ENCODE peak calls at places on chromosome 4, in eight cellular contexts. H is astrocyte of the spinal cord; I is cardiac muscle cell; C is activated CD8-positive, alpha-beta memory T cell treated with anti-CD3 and anti-CD28 coated beads, Interleukin-2, amount 50 U/mL, for 4 hours; W is aorta; J is DMS153; R is iPS DF 19.7; E is heart left ventricle. Q is an unnamed sample.

GRCh38 chr4:37014584-37014983 is 230.0 kb upstream of the NWD2 start:
- DNase-seq in H (no peak), I (no peak), C (no peak), W (no peak), J (no peak), R (no peak), E (no peak), Q (no peak)

GRCh38 chr4:156830356-156830755 is 141.2 kb downstream of the PDGFC start:
- DNase-seq in H (peak), I (no peak), C (no peak), W (no peak), J (no peak), R (no peak), E (no peak), Q (no peak)

GRCh38 chr4:186591651-186592050 is 36.3 kb upstream of the MTNR1A start:
- DNase-seq in H (no peak), I (no peak), C (no peak), W (no peak), J (no peak), R (no peak), E (no peak), Q (no peak)

GRCh38 chr4:25843340-25844097 is 19.3 kb downstream of the SEL1L3 start:
- DNase-seq in H (no peak), I (no peak), C (no peak), W (no peak), J (no peak), R (no peak), E (peak), Q (no peak)

GRCh38 chr4:142718981-142719380 is 127.1 kb downstream of the INPP4B start:
- DNase-seq in H (no peak), I (no peak), C (no peak), W (no peak), J (no peak), R (no peak), E (no peak), Q (no peak)

GRCh38 chr4:105971032-105971431 is 75.8 kb downstream of the NPNT start:
- DNase-seq in H (no peak), I (no peak), C (no peak), W (no peak), J (no peak), R (no peak), E (no peak), Q (no peak)

GRCh38 chr4:89434364-89434988 is 126.9 kb upstream of the GPRIN3 start:
- DNase-seq in H (peak), I (peak), C (no peak), W (no peak), J (peak), R (no peak), E (no peak), Q (no peak)

GRCh38 chr4:82623284-82623683 is 61.5 kb upstream of the TMEM150C start:
- DNase-seq in H (no peak), I (no peak), C (no peak), W (no peak), J (no peak), R (no peak), E (no peak), Q (no peak)

GRCh38 chr4:142097015-142097414 is 460.6 kb downstream of the IL15 start:
- DNase-seq in H (no peak), I (no peak), C (no peak), W (no peak), J (no peak), R (no peak), E (no peak), Q (no peak)

GRCh38 chr4:48197643-48198237 is 63.7 kb upstream of the TXK start:
- DNase-seq in H (no peak), I (no peak), C (no peak), W (no peak), J (no peak), R (no peak), E (no peak), Q (no peak)

GRCh38 chr4:133597252-133597651 is 448.2 kb downstream of the PCDH10 start:
- DNase-seq in H (no peak), I (no peak), C (no peak), W (no peak), J (no peak), R (no peak), E (no peak), Q (no peak)